ENCODE peak calls at places on chromosomes 4 and X, in seven cellular contexts. V is CD4-positive, CD25-positive, alpha-beta regulatory T cell; H is activated T-helper 1 cell treated with anti-CD3 and anti-CD28 coated beads, Interleukin-2, amount 50 U/mL, for 16 hours; K is HCEC 1CT; B is activated CD4-positive, alpha-beta T cell treated with anti-CD3 and anti-CD28 coated beads, Interleukin-2, amount 10 ng/mL, durations not matched to agents 7 days and 5 days; A is T follicular helper cell; D is aorta. J is an unnamed sample.
A peak's percentile ranks its signal among the peaks of the same experiment; 100 is the strongest.

GRCh38 chr4:13640149-13640671 is 12.7 kb upstream of the BOD1L1 start:
- DNase-seq in V (no peak), H (no peak), K (peak; percentile 16), B (no peak), A (no peak), D (no peak), J (no peak)

GRCh38 chrX:120401301-120401700 is 39.4 kb downstream of the ATP1B4 start:
- DNase-seq in V (no peak), H (no peak), K (no peak), B (no peak), A (no peak), D (no peak), J (no peak)

GRCh38 chr4:185134176-185134869 is 8.7 kb upstream of the SLC25A4 start:
- DNase-seq in V (no peak), H (no peak), K (peak; percentile 27), B (peak; percentile 31), A (no peak), D (no peak), J (peak; percentile 55)

GRCh38 chrX:132483951-132484350 is 4.9 kb downstream of the MBNL3 start:
- DNase-seq in V (no peak), H (no peak), K (no peak), B (no peak), A (no peak), D (no peak), J (no peak)

GRCh38 chr4:68124262-68124661 is 5.4 kb downstream of the TMPRSS11F start:
- DNase-seq in V (no peak), H (no peak), K (no peak), B (no peak), A (no peak), D (peak; percentile 23), J (no peak)

GRCh38 chrX:124592745-124593144 is 246.4 kb downstream of the SH2D1A start:
- DNase-seq in V (no peak), H (no peak), K (no peak), B (no peak), A (no peak), D (no peak), J (no peak)

GRCh38 chrX:12421918-12422317 is 283.6 kb downstream of the FRMPD4 start:
- DNase-seq in V (no peak), H (no peak), K (peak; percentile 34), B (no peak), A (no peak), D (no peak), J (no peak)

GRCh38 chr4:78971326-78971725 is 32.1 kb upstream of the PAQR3 start:
- DNase-seq in V (no peak), H (no peak), K (no peak), B (no peak), A (no peak), D (no peak), J (no peak)

GRCh38 chr4:145061325-145061920 is 36.6 kb downstream of the ANAPC10 start:
- DNase-seq in V (no peak), H (no peak), K (peak; percentile 49), B (no peak), A (no peak), D (no peak), J (no peak)

GRCh38 chrX:151713859-151714258 is 2.0 kb upstream of the FATE1 start:
- DNase-seq in V (no peak), H (no peak), K (no peak), B (no peak), A (no peak), D (peak; percentile 61), J (no peak)

GRCh38 chr4:150010525-150011126 is 67.6 kb upstream of the DCLK2 start:
- DNase-seq in V (no peak), H (no peak), K (peak; percentile 49), B (no peak), A (no peak), D (no peak), J (no peak)

GRCh38 chrX:128106630-128107029 is 54.4 kb upstream of the ACTRT1 start:
- DNase-seq in V (no peak), H (no peak), K (no peak), B (no peak), A (no peak), D (no peak), J (no peak)

GRCh38 chr4:3360741-3361140 is 67.9 kb downstream of the RGS12 start:
- DNase-seq in V (no peak), H (no peak), K (no peak), B (no peak), A (no peak), D (no peak), J (no peak)

GRCh38 chrX:129980043-129980442 is 2.4 kb upstream of the BCORL1 start:
- DNase-seq in V (peak; percentile 48), H (no peak), K (no peak), B (no peak), A (no peak), D (no peak), J (no peak)

GRCh38 chr4:122500852-122501501 is 44.5 kb upstream of the IL2 start:
- DNase-seq in V (no peak), H (no peak), K (no peak), B (no peak), A (no peak), D (no peak), J (no peak)

GRCh38 chr4:90002406-90003040 is 107.9 kb downstream of the MMRN1 start:
- DNase-seq in V (no peak), H (no peak), K (no peak), B (no peak), A (no peak), D (no peak), J (no peak)

GRCh38 chr4:2621419-2621818 is 85.0 kb downstream of the FAM193A start:
- DNase-seq in V (no peak), H (no peak), K (no peak), B (no peak), A (no peak), D (peak; percentile 17), J (no peak)

GRCh38 chr4:17912011-17912410 is 101.2 kb downstream of the NCAPG start:
- DNase-seq in V (no peak), H (no peak), K (no peak), B (no peak), A (no peak), D (no peak), J (no peak)

GRCh38 chrX:24294619-24295018 is 19.2 kb downstream of the SUPT20HL2 start:
- DNase-seq in V (no peak), H (no peak), K (no peak), B (peak; percentile 49), A (no peak), D (no peak), J (no peak)

GRCh38 chr4:151227731-151228130 is 49.2 kb upstream of the PRSS48 start:
- DNase-seq in V (no peak), H (no peak), K (peak; percentile 72), B (no peak), A (no peak), D (peak; percentile 82), J (no peak)

GRCh38 chr4:85498068-85498733 is 23.3 kb downstream of the ARHGAP24 start:
- DNase-seq in V (no peak), H (no peak), K (peak; percentile 79), B (no peak), A (no peak), D (no peak), J (no peak)

GRCh38 chr4:111930658-111931057 is 214.6 kb upstream of the FAM241A start:
- DNase-seq in V (no peak), H (no peak), K (no peak), B (no peak), A (no peak), D (no peak), J (no peak)

GRCh38 chr4:94517492-94517891 is 65.8 kb downstream of the PDLIM5 start:
- DNase-seq in V (no peak), H (no peak), K (no peak), B (no peak), A (no peak), D (no peak), J (no peak)

J was measured in naive thymus-derived CD8-positive, alpha-beta T cell.